ENCODE peak calls at places on chromosomes 7 and 10, in eight cellular contexts. J is adrenal gland; T is naive thymus-derived CD4-positive, alpha-beta T cell; K is tibial nerve; L is IMR-90; A is heart left ventricle; Z is kidney; N is esophagus squamous epithelium. E is an unnamed sample. For H3K4me1, the result is how much of the 10 kb centered on the place peaks cover.

GRCh38 chr7:48171190-48171589 is at the start of gene ABCA13:
- DNase-seq in J (no peak), T (no peak), K (no peak), L (peak), A (no peak), Z (no peak), N (no peak), E (no peak)

GRCh38 chr7:27873981-27874957 is 134.3 kb downstream of the TAX1BP1 start:
- DNase-seq in J (peak), T (no peak), K (no peak), L (peak), A (peak), Z (peak), N (no peak), E (peak)

GRCh38 chr10:62626817-62627216 is 177.7 kb upstream of the ADO start:
- DNase-seq in J (peak), T (no peak), K (no peak), L (peak), A (no peak), Z (no peak), N (no peak), E (peak)

GRCh38 chr10:48526371-48526821 is 78.5 kb downstream of the ARHGAP22 start:
- DNase-seq in J (no peak), T (no peak), K (no peak), L (peak), A (no peak), Z (peak), N (no peak), E (peak)

GRCh38 chr7:84025332-84025927 is 169.2 kb downstream of the SEMA3A start:
- DNase-seq in J (peak), T (no peak), K (no peak), L (peak), A (no peak), Z (no peak), N (no peak), E (peak)

GRCh38 chr7:157548691-157549265 is 212.0 kb downstream of the DNAJB6 start:
- DNase-seq in J (no peak), T (no peak), K (no peak), L (no peak), A (no peak), Z (peak), N (no peak), E (no peak)

GRCh38 chr7:26487780-26488535 is 196.3 kb downstream of the SNX10 start:
- DNase-seq in J (no peak), T (no peak), K (no peak), L (no peak), A (no peak), Z (no peak), N (no peak), E (no peak)

GRCh38 chr10:85674851-85675250 is 691.7 kb downstream of the GRID1 start:
- DNase-seq in J (no peak), T (no peak), K (no peak), L (no peak), A (no peak), Z (no peak), N (no peak), E (no peak)

GRCh38 chr10:92342801-92343200 is 51.8 kb downstream of the MARCHF5 start:
- DNase-seq in J (no peak), T (no peak), K (no peak), L (peak), A (no peak), Z (no peak), N (no peak), E (no peak)

GRCh38 chr10:72337039-72337629 is 17.6 kb downstream of the DNAJB12 start:
- DNase-seq in J (peak), T (peak), K (peak), L (peak), A (peak), Z (peak), N (no peak), E (peak)

GRCh38 chr7:151641587-151641986 is 121.9 kb upstream of the RHEB start:
- DNase-seq in J (no peak), T (no peak), K (no peak), L (no peak), A (no peak), Z (no peak), N (no peak), E (no peak)

GRCh38 chr10:23157691-23158369 is 34.3 kb upstream of the PTF1A start:
- DNase-seq in J (peak), T (no peak), K (no peak), L (peak), A (no peak), Z (no peak), N (no peak), E (peak)

GRCh38 chr10:1572519-1573333 is 164.6 kb downstream of the ADARB2 start:
- DNase-seq in J (no peak), T (no peak), K (no peak), L (no peak), A (no peak), Z (peak), N (no peak), E (no peak)

GRCh38 chr7:126805351-126805750 is 447.4 kb downstream of the GRM8 start:
- DNase-seq in J (no peak), T (no peak), K (no peak), L (no peak), A (no peak), Z (no peak), N (no peak), E (no peak)

GRCh38 chr10:70456164-70456563 is 14.7 kb upstream of the NODAL start:
- DNase-seq in J (no peak), T (no peak), K (no peak), L (no peak), A (no peak), Z (no peak), N (no peak), E (no peak)

GRCh38 chr10:35857860-35858259 is 215.8 kb upstream of the FZD8 start:
- DNase-seq in J (no peak), T (no peak), K (no peak), L (peak), A (no peak), Z (no peak), N (no peak), E (no peak)

GRCh38 chr10:126953886-126954285 is 48.7 kb downstream of the DOCK1 start:
- DNase-seq in J (no peak), T (no peak), K (no peak), L (no peak), A (no peak), Z (no peak), N (no peak), E (no peak)

GRCh38 chr10:20302033-20302432 is 485.8 kb downstream of the PLXDC2 start:
- DNase-seq in J (no peak), T (no peak), K (no peak), L (no peak), A (no peak), Z (no peak), N (no peak), E (no peak)

GRCh38 chr7:158107806-158108205 is 479.8 kb downstream of the PTPRN2 start:
- DNase-seq in J (no peak), T (no peak), K (no peak), L (no peak), A (no peak), Z (no peak), N (no peak), E (no peak)

GRCh38 chr7:48389977-48390376 is 218.7 kb downstream of the ABCA13 start:
- DNase-seq in J (no peak), T (no peak), K (no peak), L (peak), A (no peak), Z (no peak), N (no peak), E (peak)

GRCh38 chr7:132390705-132391104 is 185.6 kb downstream of the PLXNA4 start:
- DNase-seq in J (no peak), T (no peak), K (no peak), L (peak), A (no peak), Z (no peak), N (no peak), E (peak)

GRCh38 chr10:72107325-72108003 is 19.1 kb upstream of the SPOCK2 start:
- DNase-seq in J (no peak), T (no peak), K (no peak), L (no peak), A (no peak), Z (no peak), N (no peak), E (peak)

GRCh38 chr10:47243791-47244190 is 56.2 kb upstream of the GDF10 start:
- DNase-seq in J (peak), T (no peak), K (peak), L (no peak), A (peak), Z (peak), N (no peak), E (no peak)

GRCh38 chr10:87862644-87863101 is 660 bp downstream of the KLLN start:
- DNase-seq in J (no peak), T (no peak), K (no peak), L (peak), A (no peak), Z (no peak), N (no peak), E (no peak)

GRCh38 chr10:102675887-102676616 is 31.8 kb downstream of the TRIM8 start:
- DNase-seq in J (no peak), T (no peak), K (no peak), L (peak), A (peak), Z (peak), N (no peak), E (peak)
- H3K4me1 ChIP-seq in J (under half), T (under half), K (half or more), L (under half), A (half or more), Z (half or more), N (half or more), E (half or more)

DNA sequence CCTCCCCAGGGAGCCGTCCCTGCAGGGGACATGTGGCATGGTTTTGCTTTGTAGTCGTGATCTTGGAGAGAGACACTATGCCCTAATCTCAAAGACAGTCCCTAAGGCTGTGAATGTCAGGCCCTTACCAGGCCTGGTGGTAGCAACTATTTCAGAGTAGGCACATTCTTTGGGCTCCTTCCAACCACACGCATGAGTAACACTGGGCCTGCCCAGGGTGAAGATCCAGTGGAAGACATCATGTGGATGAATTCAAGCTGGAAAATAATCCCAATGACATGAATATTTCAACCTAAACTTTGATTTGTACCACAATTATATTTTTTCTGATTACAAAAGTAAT is 39.5 kb upstream of the INSIG1 start:
- DNase-seq in J (peak), T (no peak), K (no peak), L (peak), A (peak), Z (no peak), N (no peak), E (peak)
- H3K27ac ChIP-seq in J (peak), T (no peak), K (peak), L (no peak), A (peak), Z (peak), N (peak), E (peak)

GRCh38 chr7:90918303-90918702 is 322.2 kb downstream of the CDK14 start:
- DNase-seq in J (no peak), T (no peak), K (no peak), L (no peak), A (no peak), Z (no peak), N (no peak), E (no peak)

GRCh38 chr7:90923576-90923975 is 327.5 kb downstream of the CDK14 start:
- DNase-seq in J (no peak), T (no peak), K (no peak), L (peak), A (no peak), Z (no peak), N (no peak), E (no peak)

GRCh38 chr7:90917536-90917935 is 321.4 kb downstream of the CDK14 start:
- DNase-seq in J (no peak), T (no peak), K (no peak), L (no peak), A (no peak), Z (no peak), N (no peak), E (no peak)

GRCh38 chr7:90919766-90920165 is 323.6 kb downstream of the CDK14 start:
- DNase-seq in J (no peak), T (no peak), K (no peak), L (no peak), A (no peak), Z (no peak), N (no peak), E (no peak)

GRCh38 chr7:90920336-90920735 is 324.2 kb downstream of the CDK14 start:
- DNase-seq in J (no peak), T (no peak), K (no peak), L (no peak), A (no peak), Z (no peak), N (no peak), E (no peak)
- H3K4me1 ChIP-seq in J (under half), T (under half), K (under half), L (under half), A (under half), Z (under half), N (under half), E (under half)

GRCh38 chr7:13986208-13986607 is 3.3 kb downstream of the ETV1 start:
- DNase-seq in J (no peak), T (no peak), K (no peak), L (no peak), A (no peak), Z (no peak), N (no peak), E (no peak)
- H3K27ac ChIP-seq in J (peak), T (no peak), K (peak), L (no peak), A (peak), Z (no peak), N (no peak), E (peak)

DNA sequence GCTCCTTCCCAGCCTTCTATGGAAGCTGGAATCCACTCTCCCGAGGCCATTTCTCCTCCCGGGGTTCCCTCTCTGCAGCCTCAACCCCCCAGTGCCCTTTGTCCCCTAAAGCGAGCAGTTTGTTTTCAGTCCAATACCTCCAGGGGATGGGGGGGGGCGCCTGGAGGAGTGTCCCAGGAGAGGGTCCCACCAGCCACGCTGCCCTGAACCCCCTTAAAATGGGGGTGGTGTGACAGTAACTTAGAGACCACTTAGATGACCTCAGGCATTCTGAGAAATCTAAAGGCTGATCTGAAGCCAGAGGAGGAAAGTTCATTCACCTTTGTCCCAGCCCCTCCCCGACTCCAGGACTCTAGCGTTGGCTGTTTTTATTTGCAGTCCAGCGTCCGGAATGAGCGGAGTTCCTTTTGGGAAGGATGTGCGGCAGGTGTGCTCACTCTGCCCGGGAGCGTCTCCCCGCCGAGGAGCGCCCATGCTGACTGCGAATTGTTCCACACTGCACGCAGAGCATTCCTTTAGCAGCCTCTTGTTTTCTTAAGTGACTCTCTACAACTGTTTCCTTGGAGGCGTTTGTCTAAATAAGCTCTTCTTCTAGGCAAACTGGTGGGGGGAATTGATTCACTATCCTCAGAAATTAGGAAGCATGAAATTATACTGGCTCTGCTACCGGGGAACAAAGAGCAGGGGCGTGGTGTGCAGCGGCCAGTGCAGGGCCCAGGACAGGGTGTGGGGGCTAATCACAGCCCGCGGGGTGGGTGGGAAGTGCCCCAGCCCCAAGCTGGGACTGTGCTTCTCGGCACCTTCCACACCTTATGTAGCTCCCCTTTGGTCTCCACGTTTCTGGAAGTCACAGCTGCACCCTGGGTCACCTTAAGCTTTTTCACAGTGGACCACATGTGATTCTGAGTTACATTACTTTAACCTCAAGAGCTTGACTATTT is 46.3 kb downstream of the SYPL1 start:
- DNase-seq in J (peak), T (no peak), K (no peak), L (no peak), A (no peak), Z (no peak), N (no peak), E (peak)
- H3K4me1 ChIP-seq in J (under half), T (under half), K (under half), L (under half), A (under half), Z (under half), N (half or more), E (under half)

GRCh38 chr7:76166404-76167255 is 35.1 kb upstream of the SRRM3 start:
- DNase-seq in J (peak), T (peak), K (peak), L (peak), A (peak), Z (peak), N (peak), E (peak)
- H3K27ac ChIP-seq in J (peak), T (peak), K (peak), L (peak), A (peak), Z (peak), N (peak), E (peak)